ENCODE peak calls at places on chromosome 11, in four cellular contexts. R is tibial nerve, D is sigmoid colon, A is A549. U is an unnamed sample. For H3K9me3, the result is how much of the 10 kb centered on the place peaks cover.

GRCh38 chr11:109733245-109733644 is 311.3 kb downstream of the C11orf87 start:
- DNase-seq in R (no peak), D (no peak), A (no peak), U (no peak)

GRCh38 chr11:38226684-38227083 is 1628.6 kb upstream of the RAG2 start:
- DNase-seq in D (no peak), A (no peak), R (no peak), U (no peak)

GRCh38 chr11:128970598-128971190 is 28.0 kb upstream of the TP53AIP1 start:
- DNase-seq in D (no peak), A (no peak), R (no peak), U (no peak)

GRCh38 chr11:106249857-106250256 is 172.4 kb downstream of the AASDHPPT start:
- DNase-seq in R (no peak), D (no peak), A (no peak), U (no peak)

GRCh38 chr11:10938231-10938630 is 80.4 kb upstream of the ZBED5 start:
- DNase-seq in R (no peak), A (no peak), D (no peak), U (no peak)

GRCh38 chr11:130448416-130449068 is at the start of gene ADAMTS15:
- DNase-seq in D (peak), A (peak), R (peak), U (peak)

GRCh38 chr11:1830119-1830499 is 4.7 kb upstream of the SYT8 start:
- DNase-seq in R (no peak), A (no peak), D (no peak), U (no peak)

GRCh38 chr11:60069471-60069870 is 13.0 kb downstream of the MS4A3 start:
- DNase-seq in R (no peak), D (no peak), A (no peak), U (no peak)

GRCh38 chr11:45048313-45048841 is 97.7 kb upstream of the TP53I11 start:
- DNase-seq in D (no peak), R (no peak), A (no peak), U (no peak)

GRCh38 chr11:20259506-20259905 is 99.2 kb upstream of the DBX1 start:
- DNase-seq in D (no peak), R (no peak), A (no peak), U (no peak)

GRCh38 chr11:68213135-68213515 is at the start of gene KMT5B:
- DNase-seq in R (no peak), A (no peak), D (no peak), U (peak)

GRCh38 chr11:43578346-43579170 is 102.0 kb upstream of the HSD17B12 start:
- DNase-seq in D (no peak), R (no peak), A (no peak), U (no peak)

GRCh38 chr11:1557904-1558831 is 13.9 kb downstream of the DUSP8 start:
- DNase-seq in A (peak), D (peak), R (peak), U (peak)

GRCh38 chr11:30758012-30758411 is 171.9 kb upstream of the MPPED2 start:
- DNase-seq in D (no peak), R (no peak), A (no peak), U (no peak)

GRCh38 chr11:108635106-108635505 is 29.8 kb upstream of the DDX10 start:
- DNase-seq in D (no peak), R (no peak), A (no peak), U (no peak)

GRCh38 chr11:845872-846271 is 3.2 kb downstream of the TSPAN4 start:
- DNase-seq in R (no peak), A (no peak), D (no peak), U (no peak)

GRCh38 chr11:73325036-73325981 is 17.2 kb downstream of the ARHGEF17 start:
- DNase-seq in D (peak), R (no peak), A (no peak), U (no peak)

GRCh38 chr11:66814678-66815077 is 28.6 kb upstream of the RCE1 start:
- DNase-seq in D (no peak), A (no peak), R (no peak), U (no peak)

GRCh38 chr11:66820381-66820780 is 22.9 kb upstream of the RCE1 start:
- DNase-seq in R (no peak), A (no peak), D (no peak), U (no peak)

GRCh38 chr11:66810576-66811185 is 32.6 kb upstream of the RCE1 start:
- DNase-seq in A (no peak), R (no peak), D (no peak), U (no peak)

GRCh38 chr11:66818231-66818955 is 24.8 kb upstream of the RCE1 start:
- DNase-seq in D (no peak), R (no peak), A (no peak), U (no peak)

GRCh38 chr11:66815646-66816045 is 27.6 kb upstream of the RCE1 start:
- DNase-seq in A (no peak), R (no peak), D (no peak), U (no peak)
- H3K27ac ChIP-seq in A (no peak), R (no peak), D (no peak), U (no peak)

GRCh38 chr11:101224221-101224620 is 94.6 kb upstream of the PGR start:
- DNase-seq in R (no peak), A (no peak), D (no peak), U (no peak)
- H3K9me3 ChIP-seq in R (under half), A (under half), D (under half), U (under half)

GRCh38 chr11:65492637-65493366 is 6.0 kb upstream of the MALAT1 start:
- DNase-seq in A (no peak), D (peak), R (peak), U (peak)
- TF ChIP-seq EP300 in A (no peak), D (no peak), R (peak), U (peak)

GRCh38 chr11:120514541-120515121 is 3.1 kb downstream of the GRIK4 start:
- DNase-seq in A (no peak), R (no peak), D (peak), U (no peak)

GRCh38 chr11:120512727-120513435 is 1.3 kb downstream of the GRIK4 start:
- DNase-seq in D (no peak), R (no peak), A (peak), U (no peak)

GRCh38 chr11:120511804-120512726 is 517 bp downstream of the GRIK4 start:
- DNase-seq in A (no peak), R (no peak), D (no peak), U (no peak)

GRCh38 chr11:120515186-120515723 is 3.7 kb downstream of the GRIK4 start:
- DNase-seq in D (peak), R (no peak), A (no peak), U (no peak)

DNA sequence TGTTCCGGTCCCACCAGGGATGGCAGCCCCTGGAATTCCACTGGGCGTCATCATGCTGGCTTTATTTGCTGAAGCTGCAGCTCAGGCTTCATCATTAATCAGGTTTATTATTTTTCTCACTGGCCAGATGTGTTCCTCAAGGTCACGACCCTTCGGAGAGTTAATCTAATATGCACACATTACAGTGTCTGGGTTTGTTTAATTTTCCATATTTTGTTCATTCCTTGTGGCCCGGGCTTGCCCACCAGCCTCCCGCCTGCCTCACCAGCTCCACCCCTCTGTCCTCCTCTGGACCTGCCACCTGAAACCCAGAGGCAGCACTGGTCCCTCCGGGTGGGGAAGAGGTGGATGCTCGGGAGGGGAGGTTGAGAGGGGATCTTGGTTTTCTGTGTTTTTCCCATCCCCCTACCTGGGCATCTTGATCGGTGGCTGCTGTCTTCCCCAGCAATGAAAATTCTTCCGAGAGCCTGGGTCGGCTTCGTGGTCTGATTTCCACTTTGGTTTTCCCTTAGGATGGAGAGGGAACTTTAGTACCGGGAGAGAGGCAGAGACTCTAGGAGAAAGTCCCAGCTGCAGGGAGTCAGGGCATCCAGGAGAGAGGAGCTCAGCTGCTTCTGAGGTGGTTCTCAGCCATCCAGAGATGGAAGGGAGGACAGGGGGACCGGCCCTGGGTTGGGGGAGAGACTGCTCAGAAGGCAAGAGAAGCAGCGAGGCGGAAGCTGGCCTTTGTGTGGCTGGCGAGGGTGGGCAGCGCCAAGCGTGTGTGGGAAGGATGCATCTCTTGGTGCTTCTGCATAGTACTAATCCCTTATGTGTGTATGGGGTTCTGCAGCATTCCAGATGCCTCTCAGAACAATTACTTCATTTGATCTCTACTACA is 2.1 kb downstream of the GRIK4 start:
- DNase-seq in A (no peak), R (no peak), D (no peak), U (no peak)
- H3K27ac ChIP-seq in A (no peak), R (no peak), D (no peak), U (no peak)

GRCh38 chr11:70577948-70578347 is 179.6 kb downstream of the CTTN start:
- DNase-seq in R (no peak), D (peak), A (no peak), U (no peak)

GRCh38 chr11:70578371-70578770 is 180.0 kb downstream of the CTTN start:
- DNase-seq in A (no peak), D (peak), R (no peak), U (no peak)

GRCh38 chr11:70578831-70579230 is 180.5 kb downstream of the CTTN start:
- DNase-seq in R (no peak), A (no peak), D (no peak), U (no peak)

GRCh38 chr11:70575396-70576060 is 177.2 kb downstream of the CTTN start:
- DNase-seq in R (no peak), D (peak), A (no peak), U (no peak)

DNA sequence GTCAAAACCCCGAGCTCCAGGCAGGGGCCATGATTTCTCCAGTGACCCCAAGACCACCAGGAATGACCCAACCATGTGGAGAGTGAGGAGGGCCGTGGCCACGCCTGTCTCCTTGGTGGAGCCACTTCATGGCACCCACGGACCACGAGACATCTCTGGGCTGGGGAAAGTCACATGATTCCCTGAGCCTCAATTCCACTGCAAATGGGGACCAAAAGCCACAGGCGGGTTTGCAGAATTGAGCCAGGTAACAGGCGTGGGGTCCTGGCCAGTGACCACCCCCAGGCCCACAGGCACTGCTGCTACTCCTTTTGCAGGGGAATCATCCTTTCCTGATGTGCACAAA is 178.9 kb downstream of the CTTN start:
- DNase-seq in D (peak), A (no peak), R (no peak), U (no peak)
- H3K9me3 ChIP-seq in D (under half), A (under half), R (under half), U (under half)

U was measured in transverse colon.